ENCODE peak calls at places on chromosomes 12 and 14, in five cellular contexts. M is H1, Y is transverse colon, R is stomach, F is upper lobe of left lung. H is an unnamed sample.

GRCh38 chr12:55797068-55797467 is 20.5 kb downstream of the SARNP start:
- DNase-seq in M (no peak), Y (no peak), R (no peak), F (no peak), H (no peak)

GRCh38 chr14:44384093-44384492 is 123.0 kb downstream of the FSCB start:
- DNase-seq in M (no peak), Y (no peak), R (no peak), F (no peak), H (no peak)

GRCh38 chr14:102523200-102524025 is 13.8 kb upstream of the ANKRD9 start:
- DNase-seq in M (no peak), Y (peak), R (no peak), F (no peak), H (peak)

GRCh38 chr14:61184117-61184516 is 97.0 kb downstream of the TMEM30B start:
- DNase-seq in M (no peak), Y (no peak), R (no peak), F (no peak), H (no peak)

GRCh38 chr12:50933459-50934124 is 18.8 kb upstream of the HIGD1C start:
- DNase-seq in M (no peak), Y (no peak), R (no peak), F (no peak), H (no peak)

GRCh38 chr12:32448581-32448980 is 49.2 kb downstream of the FGD4 start:
- DNase-seq in M (no peak), Y (no peak), R (no peak), F (no peak), H (no peak)

GRCh38 chr14:69107407-69108003 is 45.4 kb downstream of the DCAF5 start:
- DNase-seq in M (no peak), Y (peak), R (peak), F (no peak), H (no peak)

GRCh38 chr12:59459966-59460365 is 135.9 kb upstream of the SLC16A7 start:
- DNase-seq in M (no peak), Y (no peak), R (no peak), F (no peak), H (no peak)

GRCh38 chr12:94386422-94386821 is 73.2 kb downstream of the CEP83 start:
- DNase-seq in M (no peak), Y (no peak), R (no peak), F (no peak), H (no peak)

GRCh38 chr12:75460194-75460593 is 20.4 kb upstream of the GLIPR1 start:
- DNase-seq in M (no peak), Y (no peak), R (no peak), F (no peak), H (no peak)

GRCh38 chr12:31317471-31318397 is 8.2 kb downstream of the SINHCAF start:
- DNase-seq in M (no peak), Y (no peak), R (no peak), F (no peak), H (no peak)

GRCh38 chr12:50764116-50764860 is 387 bp downstream of the ATF1 start:
- DNase-seq in M (peak), Y (no peak), R (peak), F (no peak), H (peak)

GRCh38 chr14:101248056-101248725 is 313.1 kb upstream of the DIO3 start:
- DNase-seq in M (no peak), Y (no peak), R (no peak), F (no peak), H (no peak)

GRCh38 chr14:95265106-95266094 is 54.3 kb downstream of the CLMN start:
- DNase-seq in M (no peak), Y (peak), R (peak), F (peak), H (no peak)

GRCh38 chr12:107296681-107297086 is 203.3 kb upstream of the CRY1 start:
- DNase-seq in M (no peak), Y (no peak), R (no peak), F (no peak), H (no peak)

GRCh38 chr12:65948320-65949008 is 124.2 kb downstream of the HMGA2 start:
- DNase-seq in M (no peak), Y (peak), R (peak), F (peak), H (peak)

GRCh38 chr12:61272441-61272840 is 987.8 kb upstream of the USP15 start:
- DNase-seq in M (no peak), Y (no peak), R (no peak), F (no peak), H (no peak)

GRCh38 chr12:120168337-120168736 is 26.2 kb downstream of the GCN1 start:
- DNase-seq in M (no peak), Y (no peak), R (no peak), F (no peak), H (no peak)

GRCh38 chr14:32468955-32469354 is 139.9 kb downstream of the AKAP6 start:
- DNase-seq in M (no peak), Y (no peak), R (no peak), F (no peak), H (no peak)

GRCh38 chr14:36221097-36221496 is 44.6 kb upstream of the PTCSC3 start:
- DNase-seq in M (no peak), Y (no peak), R (no peak), F (no peak), H (no peak)

DNA sequence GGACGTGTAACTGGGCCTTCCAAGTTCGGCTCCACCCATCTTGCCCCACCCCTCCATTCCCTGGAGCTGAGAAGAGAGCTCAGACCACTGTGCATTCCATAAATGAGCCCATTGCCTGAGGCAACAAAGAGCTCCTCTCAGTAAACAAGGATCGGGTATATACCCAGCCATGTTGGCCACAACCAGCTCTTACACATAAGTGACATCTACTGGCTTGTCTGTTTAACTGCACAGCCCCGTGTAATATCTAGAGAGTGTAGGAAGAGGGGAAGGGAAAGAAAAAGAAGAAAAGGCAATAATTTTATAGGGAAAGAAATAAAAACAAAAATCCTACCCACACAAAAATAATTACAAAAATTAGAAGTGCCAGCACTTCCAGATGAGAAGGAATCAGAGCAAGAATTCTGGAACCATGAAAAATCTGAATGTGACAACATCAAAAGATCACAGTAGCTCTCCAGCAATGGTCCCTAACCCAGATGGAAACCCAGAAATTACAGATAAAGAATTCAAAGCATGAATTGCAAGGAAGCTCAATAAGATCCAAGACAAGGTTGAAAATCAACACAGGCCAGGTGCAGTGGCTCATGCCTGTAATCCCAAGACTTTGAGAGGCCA is 308.1 kb downstream of the RPAP3 start:
- DNase-seq in M (no peak), Y (no peak), R (no peak), F (no peak), H (no peak)
- H3K4me3 ChIP-seq in M (no peak), Y (no peak), R (no peak), F (no peak), H (no peak)

DNA sequence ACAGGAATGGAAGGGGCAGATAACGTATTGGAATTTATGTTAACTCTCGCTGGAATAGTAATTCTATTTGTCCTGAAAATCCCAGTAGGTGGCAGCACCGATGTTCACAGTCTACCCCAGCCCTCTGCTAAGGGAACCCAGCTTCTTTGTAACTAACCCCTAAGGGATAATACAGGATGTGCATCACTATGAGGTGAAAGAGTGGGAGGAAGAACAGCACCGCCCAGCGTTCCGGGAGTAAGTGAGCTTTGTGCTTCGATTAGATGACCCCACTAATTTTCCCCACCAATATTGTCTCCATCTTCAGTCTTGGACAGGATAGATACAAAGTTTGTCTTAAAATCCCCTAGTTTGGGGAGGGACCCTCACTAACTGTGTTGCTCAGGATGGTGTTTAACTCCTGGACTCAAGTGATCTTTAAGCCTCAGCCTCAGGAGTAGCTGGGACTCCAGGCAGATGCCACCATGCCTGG is 2.7 kb downstream of the SLC2A3 start:
- DNase-seq in M (peak), Y (peak), R (peak), F (peak), H (no peak)
- TF ChIP-seq POLR2A in M (no peak), Y (peak), R (no peak), F (no peak), H (no peak)

DNA sequence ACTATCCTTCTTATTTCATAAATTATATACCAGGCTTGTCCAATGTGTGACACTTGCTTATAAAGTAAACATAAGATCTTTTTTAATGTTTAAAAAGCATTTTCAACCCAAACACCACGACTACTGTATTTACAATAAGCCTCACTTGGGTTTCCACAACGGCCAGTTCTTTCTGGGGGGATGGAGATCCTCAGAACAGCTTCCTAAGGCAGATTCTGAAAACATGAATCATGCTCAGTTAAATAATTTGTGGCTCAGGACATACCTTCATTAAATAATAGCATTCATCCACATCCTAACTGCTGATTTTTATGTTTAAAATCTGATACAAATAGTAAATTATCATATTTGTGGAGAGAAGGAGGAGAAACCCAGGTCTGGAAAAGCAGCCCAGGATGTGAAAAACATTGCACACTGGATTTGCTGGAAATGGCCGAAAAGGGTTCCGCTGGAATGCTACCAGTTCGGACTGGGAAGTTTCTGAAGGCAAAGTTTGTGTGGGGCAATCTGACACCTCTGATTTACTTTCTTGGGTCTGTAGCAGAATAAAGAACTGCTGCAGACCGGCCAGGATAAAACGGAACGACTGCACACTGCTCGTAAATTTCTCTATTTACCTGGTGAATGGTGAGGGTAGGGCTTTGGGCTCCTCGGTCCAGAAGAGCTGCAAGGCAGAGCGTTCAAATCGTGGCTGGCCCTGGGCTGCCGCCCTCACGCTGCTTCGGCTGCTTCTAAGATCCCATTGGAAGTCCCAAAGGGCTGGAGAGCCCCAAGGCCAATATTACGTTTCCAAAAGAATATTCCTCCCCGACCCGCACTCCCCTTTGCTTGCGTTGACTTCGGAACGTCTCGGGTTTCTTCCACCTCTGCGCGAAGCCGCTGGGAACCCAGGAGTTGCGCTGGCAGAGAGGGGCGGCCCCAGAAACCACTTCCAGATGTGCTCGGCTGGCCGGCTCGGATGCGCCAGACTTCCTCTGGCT is at the start of gene GLT8D2:
- DNase-seq in M (peak), Y (peak), R (peak), F (peak), H (no peak)
- H3K4me3 ChIP-seq in M (peak), Y (peak), R (peak), F (peak), H (peak)

GRCh38 chr12:11860026-11860425 is 210.6 kb downstream of the ETV6 start:
- DNase-seq in M (no peak), Y (no peak), R (no peak), F (no peak), H (no peak)
- TF ChIP-seq POLR2A in M (no peak), Y (no peak), R (no peak), F (no peak), H (no peak)

GRCh38 chr14:105420976-105421674 is 1.5 kb downstream of the MTA1 start:
- DNase-seq in M (no peak), Y (no peak), R (no peak), F (no peak), H (no peak)
- H3K4me3 ChIP-seq in M (peak), Y (peak), R (peak), F (peak), H (peak)

DNA sequence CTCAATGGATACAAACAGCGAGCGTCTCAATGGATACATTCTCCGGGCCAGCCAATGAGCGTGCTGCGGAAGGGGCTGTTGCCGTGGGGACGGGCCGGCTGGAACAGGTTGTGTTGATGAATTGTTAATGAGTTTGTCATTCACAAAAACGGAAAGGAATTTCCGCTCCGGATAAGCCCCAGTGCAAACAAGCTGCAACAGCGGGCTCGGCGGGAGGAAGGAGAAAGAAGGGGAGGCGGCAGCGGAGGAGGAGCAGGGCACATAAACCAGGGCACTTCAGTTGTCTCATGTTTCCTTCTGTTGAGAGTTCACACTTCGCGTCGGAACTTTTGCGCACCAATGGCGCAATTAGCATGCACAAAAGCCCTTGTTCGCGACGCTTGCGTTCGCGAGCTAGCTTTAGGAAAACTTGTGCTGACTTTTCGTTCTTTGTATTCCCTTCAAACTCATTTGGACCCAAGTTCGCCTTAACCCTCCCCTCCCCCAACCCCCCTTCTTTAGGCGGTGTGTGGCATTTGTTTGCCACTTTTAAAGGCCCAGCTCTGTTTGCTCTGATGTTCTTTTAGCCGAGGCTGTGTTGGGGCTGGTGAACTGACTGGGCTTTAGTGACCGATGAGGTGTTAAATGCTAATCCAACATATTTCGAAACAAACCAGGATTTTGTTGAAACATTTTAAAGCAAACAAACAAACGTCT is at the start of gene DUSP6:
- DNase-seq in M (peak), Y (peak), R (peak), F (peak), H (peak)
- TF ChIP-seq POLR2A in M (peak), Y (peak), R (no peak), F (no peak), H (peak)

H was measured in right lobe of liver.